ENCODE peak calls at places on chromosomes 13 and 19, in six cellular contexts. H is heart left ventricle, S is body of pancreas, U is A549, P is tibial nerve, L is adrenal gland. C is an unnamed sample.

GRCh38 chr19:58553799-58554493 is 959 bp downstream of the CHMP2A start:
- DNase-seq in H (no peak), S (no peak), U (no peak), P (no peak), L (no peak), C (no peak)

GRCh38 chr13:34803756-34804155 is 138.3 kb upstream of the NBEA start:
- DNase-seq in H (no peak), S (no peak), U (no peak), P (no peak), L (no peak), C (no peak)

GRCh38 chr19:10289167-10289835 is 451 bp upstream of the ICAM5 start:
- DNase-seq in H (no peak), S (no peak), U (peak; percentile 71), P (no peak), L (no peak), C (peak; percentile 91)

GRCh38 chr19:18464646-18465045 is 26.7 kb upstream of the ISYNA1 start:
- DNase-seq in H (peak; percentile 86), S (peak; percentile 73), U (peak; percentile 59), P (peak; percentile 76), L (peak; percentile 95), C (no peak)

GRCh38 chr13:59715591-59715990 is 448.1 kb downstream of the DIAPH3 start:
- DNase-seq in H (no peak), S (no peak), U (no peak), P (no peak), L (no peak), C (peak; percentile 16)

GRCh38 chr19:45402469-45403070 is 2.3 kb downstream of the PPP1R13L start:
- DNase-seq in H (peak; percentile 55), S (peak; percentile 65), U (peak; percentile 85), P (no peak), L (no peak), C (peak; percentile 66)

GRCh38 chr19:18173572-18174294 is at the start of gene IFI30:
- DNase-seq in H (peak; percentile 77), S (peak; percentile 87), U (peak; percentile 45), P (peak; percentile 61), L (peak; percentile 78), C (peak; percentile 83)

GRCh38 chr13:90445179-90445578 is 902.3 kb upstream of the MIR17HG start:
- DNase-seq in H (no peak), S (no peak), U (peak; percentile 82), P (no peak), L (peak; percentile 27), C (no peak)

GRCh38 chr19:17424743-17425365 is 5.0 kb downstream of the MVB12A start:
- DNase-seq in H (no peak), S (no peak), U (peak; percentile 34), P (no peak), L (peak; percentile 69), C (peak; percentile 76)

GRCh38 chr19:16358456-16358855 is 33.8 kb downstream of the KLF2 start:
- DNase-seq in H (no peak), S (no peak), U (no peak), P (no peak), L (no peak), C (no peak)

GRCh38 chr13:58032676-58033440 is 401.3 kb downstream of the PCDH17 start:
- DNase-seq in H (no peak), S (no peak), U (no peak), P (no peak), L (no peak), C (no peak)

GRCh38 chr13:50410921-50411712 is 395.9 kb downstream of the KCNRG start:
- DNase-seq in H (no peak), S (no peak), U (peak; percentile 67), P (no peak), L (peak; percentile 64), C (no peak)

GRCh38 chr19:17510220-17510993 is 1.0 kb upstream of the PGLS start:
- DNase-seq in H (no peak), S (no peak), U (no peak), P (no peak), L (no peak), C (peak; percentile 27)

GRCh38 chr13:43360911-43361605 is 337.7 kb downstream of the DNAJC15 start:
- DNase-seq in H (no peak), S (no peak), U (no peak), P (no peak), L (no peak), C (no peak)

GRCh38 chr13:111668451-111668850 is 348.0 kb downstream of the TEX29 start:
- DNase-seq in H (no peak), S (no peak), U (no peak), P (no peak), L (no peak), C (no peak)

GRCh38 chr13:30466358-30466714 is 600 bp upstream of the HMGB1 start:
- DNase-seq in H (no peak), S (no peak), U (peak; percentile 10), P (no peak), L (no peak), C (no peak)

GRCh38 chr13:29849071-29849541 is 1.3 kb downstream of the UBL3 start:
- DNase-seq in H (peak; percentile 20), S (peak; percentile 22), U (peak; percentile 31), P (no peak), L (peak; percentile 25), C (peak; percentile 38)

GRCh38 chr13:112931028-112931934 is 37.7 kb upstream of the MCF2L start:
- DNase-seq in H (no peak), S (no peak), U (peak; percentile 45), P (no peak), L (peak; percentile 23), C (no peak)

GRCh38 chr13:48532146-48532472 is 771 bp downstream of the RCBTB2 start:
- DNase-seq in H (no peak), S (no peak), U (no peak), P (no peak), L (no peak), C (no peak)

GRCh38 chr13:48532473-48533206 is at the start of gene RCBTB2:
- DNase-seq in H (peak; percentile 99), S (peak; percentile 98), U (peak; percentile 96), P (peak; percentile 97), L (peak; percentile 98), C (peak; percentile 99)

GRCh38 chr13:48530833-48531232 is 2.0 kb downstream of the RCBTB2 start:
- DNase-seq in H (no peak), S (no peak), U (no peak), P (no peak), L (no peak), C (no peak)

GRCh38 chr13:48533207-48533499 is 273 bp upstream of the RCBTB2 start:
- DNase-seq in H (no peak), S (no peak), U (no peak), P (no peak), L (no peak), C (no peak)

DNA sequence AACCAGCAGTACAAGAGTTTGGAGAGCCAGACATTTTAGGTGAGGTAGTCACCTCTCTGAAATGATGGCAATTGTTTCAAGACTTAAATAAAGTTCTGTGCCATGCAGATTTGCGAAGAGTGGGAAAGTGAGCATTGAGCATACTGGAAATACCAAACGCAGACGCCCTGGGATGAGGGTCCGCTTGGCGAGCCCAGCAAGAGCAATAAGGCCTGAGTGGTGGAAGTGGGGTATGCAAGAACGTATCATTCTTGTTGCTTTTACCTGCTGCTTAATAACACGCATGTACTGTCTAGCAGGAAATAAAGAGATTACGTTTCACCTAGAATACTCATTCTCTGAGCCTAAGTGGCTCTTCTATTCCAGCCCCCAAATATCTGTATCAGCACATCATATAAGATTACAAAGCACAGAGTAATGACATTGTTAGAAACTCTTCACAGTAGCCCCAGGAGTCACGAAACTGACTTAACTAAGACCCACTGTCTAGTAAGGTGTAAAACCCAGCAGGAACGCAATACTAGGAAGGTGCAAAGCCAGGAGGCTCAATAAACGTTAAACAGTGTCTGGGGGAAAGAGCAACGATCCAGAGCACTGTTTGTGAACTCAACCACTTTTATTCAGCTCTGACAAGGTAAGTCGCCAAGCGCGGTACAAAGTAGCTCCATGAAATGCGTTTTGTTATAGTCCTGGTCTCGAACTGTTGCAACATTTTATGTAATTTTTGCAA is 1.3 kb downstream of the RCBTB2 start:
- DNase-seq in H (no peak), S (peak; percentile 19), U (no peak), P (no peak), L (peak; percentile 23), C (no peak)
- TF ChIP-seq POLR2A in H (no peak), S (no peak), U (no peak), P (no peak), L (no peak), C (no peak)

DNA sequence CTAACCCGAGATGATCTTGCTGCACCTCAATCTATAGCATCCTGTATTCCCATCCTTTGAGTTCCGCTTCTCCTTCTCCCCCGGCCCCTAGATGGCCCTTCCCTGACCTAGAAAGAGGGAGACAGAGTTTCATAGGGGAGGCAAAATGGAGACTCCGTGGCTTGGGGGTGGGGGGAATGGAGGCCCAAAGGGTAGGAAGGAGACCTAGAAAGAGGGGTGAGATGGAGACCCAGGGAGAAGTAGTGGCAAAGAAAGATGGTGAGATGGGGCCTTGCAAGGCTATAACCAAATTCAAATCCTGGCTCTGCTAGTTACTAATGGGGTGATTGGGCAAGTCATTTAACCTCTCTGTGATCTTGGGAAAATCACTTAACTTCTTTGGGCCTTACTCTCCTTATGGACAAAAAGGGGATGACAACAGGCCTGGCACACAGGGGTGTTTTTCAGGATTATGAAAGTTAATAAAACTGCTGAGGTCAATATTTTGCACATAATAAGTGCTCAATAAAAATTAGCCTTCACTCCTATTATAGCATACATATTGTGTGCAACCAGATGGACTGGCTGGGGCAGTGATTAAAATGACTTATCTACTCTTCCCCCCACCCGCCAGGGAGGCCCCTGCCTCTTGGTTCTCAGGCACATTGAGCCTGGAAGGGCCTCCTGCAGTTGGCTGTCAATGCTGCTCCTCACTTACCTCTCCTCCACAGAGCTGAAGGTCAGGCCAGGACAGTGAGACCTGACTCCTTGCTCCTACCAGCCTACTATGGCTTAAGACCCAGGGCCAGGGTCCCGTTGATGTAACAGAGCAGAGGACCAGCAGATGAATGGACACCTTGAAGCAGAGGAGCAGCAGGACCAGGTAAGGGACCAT is 623 bp downstream of the SPHK2 start:
- DNase-seq in H (no peak), S (no peak), U (no peak), P (no peak), L (no peak), C (peak; percentile 63)
- TF ChIP-seq POLR2A in H (no peak), S (no peak), U (no peak), P (no peak), L (no peak), C (no peak)

GRCh38 chr13:110561335-110562033 is at the start of gene RAB20:
- DNase-seq in H (peak; percentile 92), S (peak; percentile 91), U (peak; percentile 50), P (peak; percentile 78), L (peak; percentile 94), C (peak; percentile 61)
- TF ChIP-seq POLR2A in H (no peak), S (peak; percentile 80), U (no peak), P (peak; percentile 45), L (peak; percentile 87), C (no peak)

DNA sequence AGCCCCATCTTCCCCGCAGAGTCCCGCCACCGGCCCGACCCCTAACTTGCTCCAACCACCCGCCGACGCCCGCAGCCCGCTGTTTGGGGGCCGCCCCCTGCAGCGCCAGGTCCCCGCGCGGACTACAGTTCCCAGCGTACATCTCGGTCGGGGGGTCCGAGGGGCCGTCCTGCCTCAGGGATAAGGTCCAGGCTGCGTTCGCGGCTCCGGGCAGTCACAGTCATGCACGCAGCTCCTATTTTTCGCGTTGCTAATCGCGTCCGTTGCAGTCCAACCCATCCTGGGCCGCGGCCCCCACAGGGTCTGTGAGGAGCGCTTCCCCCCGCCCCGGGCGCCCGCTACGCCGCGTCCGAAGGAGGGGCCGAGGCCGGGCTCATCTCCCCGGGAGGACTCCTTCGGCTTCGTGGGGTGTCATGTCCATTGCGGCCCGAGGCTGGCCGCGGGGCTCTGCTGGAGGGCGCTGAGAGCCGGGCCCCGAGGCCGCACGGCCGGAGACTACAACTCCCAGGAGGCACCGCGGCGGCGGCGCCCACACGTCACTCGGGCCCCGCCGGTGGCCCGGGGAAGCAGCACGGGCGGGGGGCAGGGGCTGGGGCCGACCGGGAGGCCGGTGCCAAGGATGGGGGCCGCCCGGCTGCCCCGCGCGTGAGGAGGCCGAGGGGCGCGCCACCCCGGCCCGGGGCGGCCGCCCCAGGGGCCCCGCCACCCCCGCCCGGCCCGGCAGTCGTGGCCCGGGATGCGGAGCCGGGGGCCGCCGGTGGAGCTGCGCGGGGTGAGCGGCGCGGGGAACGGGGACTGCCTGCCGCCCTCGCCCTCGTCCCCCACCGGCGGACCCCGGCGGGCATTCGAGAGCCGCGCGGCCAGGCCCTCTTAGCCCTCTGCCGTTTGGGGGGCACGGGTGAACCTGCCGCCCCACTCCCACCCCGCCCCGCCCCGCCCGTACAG is at the start of gene MAP3K10:
- DNase-seq in H (peak; percentile 81), S (peak; percentile 73), U (peak; percentile 82), P (peak; percentile 21), L (peak; percentile 76), C (peak; percentile 83)
- TF ChIP-seq POLR2A in H (no peak), S (peak; percentile 43), U (peak; percentile 33), P (peak; percentile 45), L (peak; percentile 54), C (no peak)

C was measured in erythroblast.